ENCODE peak calls at places on chromosomes 7 and 10, in eight cellular contexts. Q is natural killer cell treated with Interleukin-12 subunit alpha and Interleukin-12 subunit beta and Interleukin-15 and Interleukin-18, amount 100 ng/mL, for 72 hours; Z is colonic mucosa; K is COR-L47; X is H9; T is HEK293T; J is fibroblast of gingiva; L is AG09319. A is an unnamed sample.

GRCh38 chr10:88865281-88865876 is 13.7 kb upstream of the ANKRD22 start:
- DNase-seq in T (no peak), X (no peak), Q (no peak), J (peak), K (no peak), Z (no peak), L (no peak), A (peak)

GRCh38 chr7:135512135-135512887 is 2.4 kb upstream of the CNOT4 start:
- DNase-seq in L (no peak), X (no peak), T (peak), Z (peak), Q (no peak), K (peak), J (peak), A (no peak)

GRCh38 chr10:36451391-36451790 is 674.0 kb upstream of the ANKRD30A start:
- DNase-seq in T (no peak), X (no peak), Z (no peak), K (no peak), J (no peak), L (no peak), Q (no peak), A (no peak)

GRCh38 chr10:13352519-13352918 is 4.4 kb upstream of the SEPHS1 start:
- DNase-seq in K (no peak), L (no peak), Q (no peak), J (no peak), X (peak), Z (no peak), T (no peak), A (no peak)

GRCh38 chr10:29994833-29995232 is 64.6 kb downstream of the JCAD start:
- DNase-seq in J (no peak), X (no peak), Q (no peak), L (no peak), Z (no peak), K (no peak), T (no peak), A (no peak)

GRCh38 chr7:48141551-48141950 is 29.7 kb upstream of the ABCA13 start:
- DNase-seq in L (no peak), Z (no peak), X (no peak), Q (no peak), T (no peak), K (no peak), J (no peak), A (no peak)

GRCh38 chr10:24513155-24513554 is 210.5 kb downstream of the ARHGAP21 start:
- DNase-seq in Q (no peak), K (no peak), X (no peak), J (peak), Z (peak), L (no peak), T (peak), A (no peak)

GRCh38 chr7:1666251-1666778 is 3.8 kb upstream of the ELFN1 start:
- DNase-seq in Z (no peak), Q (no peak), X (peak), L (no peak), J (no peak), K (no peak), T (no peak), A (no peak)

GRCh38 chr10:129192344-129193128 is 274.5 kb upstream of the MGMT start:
- DNase-seq in X (no peak), Z (peak), L (no peak), K (no peak), J (peak), Q (no peak), T (no peak), A (no peak)

A was measured in prostate gland.